ENCODE peak calls at places on chromosomes 11 and 22, in seven cellular contexts. F is A549, L is fibroblast of the aortic adventitia, A is lower leg skin, U is endothelial cell, X is left ventricle myocardium inferior, G is cardiac muscle cell. W is an unnamed sample.
A peak's percentile ranks its signal among the peaks of the same experiment; 100 is the strongest.

GRCh38 chr11:1652778-1653540 is 23.4 kb downstream of the KRTAP5-5 start:
- DNase-seq in X (peak; percentile 72), A (peak; percentile 94), G (peak; percentile 79), L (peak; percentile 56), U (peak; percentile 90), F (peak; percentile 51), W (peak; percentile 38)

GRCh38 chr11:213111-213510 is 5.6 kb downstream of the RIC8A start:
- DNase-seq in L (no peak), U (no peak), A (no peak), G (no peak), F (no peak), X (no peak), W (no peak)

GRCh38 chr11:67240575-67241389 is 25.5 kb upstream of the GRK2 start:
- DNase-seq in L (peak; percentile 76), F (peak; percentile 75), X (peak; percentile 53), U (peak; percentile 62), G (peak; percentile 59), A (peak; percentile 90), W (peak; percentile 87)

GRCh38 chr22:21975273-21975672 is 7.3 kb downstream of the TOP3B start:
- DNase-seq in F (no peak), L (no peak), G (no peak), U (no peak), X (no peak), A (no peak), W (no peak)

GRCh38 chr22:32708835-32709234 is 92.7 kb upstream of the TIMP3 start:
- DNase-seq in X (peak; percentile 49), U (no peak), G (no peak), L (peak; percentile 44), F (no peak), A (peak; percentile 83), W (peak; percentile 92)

GRCh38 chr22:25627271-25627848 is 62.9 kb downstream of the GRK3 start:
- DNase-seq in G (no peak), L (peak; percentile 14), F (no peak), A (no peak), U (no peak), X (no peak), W (no peak)

GRCh38 chr22:48894804-48895250 is 932.8 kb downstream of the BRD1 start:
- DNase-seq in F (no peak), G (no peak), A (peak; percentile 75), U (no peak), L (no peak), X (no peak), W (no peak)

GRCh38 chr11:45886816-45887520 is 1.5 kb downstream of the MAPK8IP1 start:
- DNase-seq in X (no peak), U (no peak), L (no peak), F (no peak), A (no peak), G (no peak), W (no peak)

GRCh38 chr22:48855593-48856307 is 971.9 kb downstream of the BRD1 start:
- DNase-seq in F (no peak), G (no peak), L (no peak), X (no peak), A (peak; percentile 79), U (no peak), W (no peak)

GRCh38 chr22:23790819-23791736 is 4.3 kb downstream of the SMARCB1 start:
- DNase-seq in X (peak; percentile 69), A (no peak), G (no peak), L (peak; percentile 89), F (no peak), U (no peak), W (peak; percentile 49)

GRCh38 chr11:36142439-36142838 is 146.8 kb downstream of the COMMD9 start:
- DNase-seq in U (no peak), A (peak; percentile 75), G (peak; percentile 12), F (no peak), L (no peak), X (no peak), W (no peak)

GRCh38 chr22:44764974-44765373 is 12.6 kb downstream of the ARHGAP8 start:
- DNase-seq in F (no peak), A (no peak), U (no peak), G (no peak), X (no peak), L (no peak), W (no peak)

GRCh38 chr11:107752954-107753822 is 41.3 kb upstream of the SLN start:
- DNase-seq in L (no peak), F (no peak), U (no peak), X (no peak), A (no peak), G (no peak), W (peak; percentile 42)

GRCh38 chr11:1864831-1865665 is 12.2 kb downstream of the LSP1 start:
- DNase-seq in F (no peak), U (no peak), L (no peak), G (no peak), X (peak; percentile 43), A (no peak), W (no peak)

GRCh38 chr11:77381749-77382693 is 80.5 kb upstream of the GDPD4 start:
- DNase-seq in G (no peak), L (peak; percentile 76), F (no peak), A (no peak), X (no peak), U (no peak), W (peak; percentile 36)

GRCh38 chr11:61281581-61282250 is 13.4 kb downstream of the VWCE start:
- DNase-seq in X (peak; percentile 27), A (no peak), F (peak; percentile 67), L (no peak), U (peak; percentile 82), G (peak; percentile 79), W (no peak)

GRCh38 chr11:78131956-78132355 is 7.5 kb downstream of the ALG8 start:
- DNase-seq in X (no peak), L (no peak), U (no peak), A (no peak), F (no peak), G (no peak), W (peak; percentile 76)

GRCh38 chr11:115941481-115941993 is 437.3 kb upstream of the CADM1 start:
- DNase-seq in G (no peak), F (no peak), X (peak; percentile 56), U (no peak), A (no peak), L (no peak), W (no peak)

GRCh38 chr22:19495562-19496323 is 16.0 kb downstream of the CDC45 start:
- DNase-seq in X (no peak), A (no peak), F (peak; percentile 18), L (peak; percentile 62), U (peak; percentile 18), G (no peak), W (peak; percentile 23)
- TF ChIP-seq CTCF in X (peak; percentile 49), A (no peak), F (no peak), L (no peak), U (peak; percentile 41), G (peak; percentile 14), W (peak; percentile 69)

GRCh38 chr11:119752946-119753345 is 23.9 kb upstream of the NECTIN1 start:
- DNase-seq in L (peak; percentile 13), G (no peak), A (no peak), U (no peak), X (no peak), F (no peak), W (no peak)

GRCh38 chr11:119750056-119750455 is 21.1 kb upstream of the NECTIN1 start:
- DNase-seq in A (no peak), X (no peak), F (no peak), U (no peak), G (no peak), L (no peak), W (no peak)

GRCh38 chr11:119754199-119754598 is 25.2 kb upstream of the NECTIN1 start:
- DNase-seq in X (no peak), A (no peak), U (no peak), L (peak; percentile 20), F (no peak), G (no peak), W (no peak)

GRCh38 chr11:119751281-119752060 is 22.5 kb upstream of the NECTIN1 start:
- DNase-seq in G (no peak), A (no peak), X (no peak), U (no peak), F (no peak), L (no peak), W (no peak)

GRCh38 chr11:119752324-119752723 is 23.3 kb upstream of the NECTIN1 start:
- DNase-seq in U (no peak), G (no peak), L (no peak), X (no peak), A (no peak), F (no peak), W (no peak)
- TF ChIP-seq CTCF in U (no peak), G (no peak), L (no peak), X (no peak), A (no peak), F (no peak), W (no peak)

GRCh38 chr11:12235549-12235944 is 125.2 kb downstream of the MICAL2 start:
- DNase-seq in G (peak; percentile 59), A (no peak), X (no peak), L (no peak), U (no peak), F (peak; percentile 38), W (no peak)
- TF ChIP-seq CTCF in G (peak; percentile 13), A (no peak), X (peak; percentile 43), L (no peak), U (no peak), F (no peak), W (peak; percentile 29)

DNA sequence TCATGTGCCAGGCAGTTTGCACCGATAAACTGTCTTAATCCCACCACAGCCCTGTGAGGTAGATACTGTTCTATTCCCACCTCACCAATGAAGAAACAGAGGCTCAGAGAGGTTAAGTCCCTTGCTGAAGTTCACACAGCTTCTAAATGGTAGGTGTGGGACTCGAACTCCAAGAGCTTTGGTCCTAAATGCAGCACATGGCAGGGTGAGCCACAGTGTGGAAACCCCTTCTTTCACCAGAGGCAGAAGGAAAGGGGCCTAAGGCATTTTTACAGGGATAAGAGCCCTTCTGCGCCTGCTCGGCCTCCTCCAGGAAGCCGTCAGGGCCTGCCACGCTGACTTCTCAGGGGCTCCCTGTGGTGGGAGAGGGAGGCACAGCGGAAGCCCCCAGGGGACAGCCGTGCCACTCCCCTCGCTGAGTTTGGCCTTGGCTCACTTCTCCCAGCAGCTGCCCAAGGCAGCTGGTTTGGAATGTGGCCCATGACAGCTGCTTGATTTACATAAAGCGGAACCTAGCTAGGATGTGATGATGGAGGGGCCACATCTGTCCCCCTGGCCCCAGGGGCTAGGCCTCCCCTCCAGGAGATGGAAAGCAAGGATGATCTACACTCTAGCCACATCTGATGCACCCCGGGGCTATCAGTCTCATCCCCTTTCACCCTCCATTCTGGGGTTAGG is 35.4 kb downstream of the CD82 start:
- DNase-seq in G (no peak), X (peak; percentile 56), L (no peak), F (no peak), U (no peak), A (no peak), W (no peak)
- TF ChIP-seq CTCF in G (no peak), X (no peak), L (no peak), F (no peak), U (no peak), A (no peak), W (no peak)

DNA sequence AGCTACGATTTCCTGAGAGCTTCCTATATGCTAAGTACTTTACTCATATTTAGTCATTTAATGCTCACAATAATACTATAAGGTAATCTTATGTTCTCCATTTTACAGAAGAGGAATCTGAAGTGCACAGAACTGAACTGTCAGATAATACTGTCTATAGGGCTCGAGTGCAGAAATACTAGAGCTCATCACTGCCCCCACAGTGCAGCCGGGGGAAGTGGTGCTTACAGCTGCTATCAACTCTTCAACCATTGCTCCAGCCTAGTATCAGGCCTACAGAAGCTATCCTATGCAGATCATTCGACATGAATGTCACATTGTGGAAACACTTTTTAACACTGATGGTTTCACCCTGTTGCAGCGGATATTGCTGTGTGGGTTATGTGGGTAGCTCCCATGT is 929.9 kb downstream of the NTM start:
- DNase-seq in G (peak; percentile 40), U (peak; percentile 15), A (no peak), F (no peak), L (no peak), X (no peak), W (no peak)
- TF ChIP-seq CTCF in G (peak; percentile 45), U (no peak), A (no peak), F (no peak), L (peak; percentile 30), X (peak; percentile 47), W (peak; percentile 62)

W was measured in HFFc6.